ENCODE peak calls at places on chromosomes 11 and 22, in five cellular contexts. One of them, this sample, is unnamed.

GRCh38 chr22:20441631-20442484 is 4.2 kb upstream of the SCARF2 start:
- ATAC-seq in RWPE2: no peak
- ATAC-seq in mucosa of descending colon: no peak
- ATAC-seq in stimulated activated naive B cell treated with anti-CD40 and anti-IgM and Interleukin-4, amounts not matched to agents 10 μg/mL and 1 μg/mL and 100 μg/mL, for 72 hours: no peak
- ATAC-seq in heart right ventricle: no peak
- ATAC-seq in this sample: no peak

GRCh38 chr22:30574095-30574981 is at the start of gene GAL3ST1:
- ATAC-seq in stimulated activated naive B cell treated with anti-CD40 and anti-IgM and Interleukin-4, amounts not matched to agents 10 μg/mL and 1 μg/mL and 100 μg/mL, for 72 hours: no peak
- ATAC-seq in mucosa of descending colon: peak; percentile 85
- ATAC-seq in heart right ventricle: no peak
- ATAC-seq in RWPE2: no peak
- ATAC-seq in this sample: peak; percentile 5

GRCh38 chr11:96211433-96211832 is 131.6 kb downstream of the MAML2 start:
- ATAC-seq in mucosa of descending colon: no peak
- ATAC-seq in heart right ventricle: no peak
- ATAC-seq in stimulated activated naive B cell treated with anti-CD40 and anti-IgM and Interleukin-4, amounts not matched to agents 10 μg/mL and 1 μg/mL and 100 μg/mL, for 72 hours: no peak
- ATAC-seq in RWPE2: no peak
- ATAC-seq in this sample: no peak

GRCh38 chr11:95119361-95120060 is 29.9 kb downstream of the ENDOD1 start:
- ATAC-seq in RWPE2: peak; percentile 73
- ATAC-seq in stimulated activated naive B cell treated with anti-CD40 and anti-IgM and Interleukin-4, amounts not matched to agents 10 μg/mL and 1 μg/mL and 100 μg/mL, for 72 hours: no peak
- ATAC-seq in mucosa of descending colon: peak; percentile 36
- ATAC-seq in heart right ventricle: no peak
- ATAC-seq in this sample: peak; percentile 93

GRCh38 chr22:40123387-40123786 is 54.3 kb upstream of the TNRC6B start:
- ATAC-seq in mucosa of descending colon: no peak
- ATAC-seq in heart right ventricle: peak; percentile 88
- ATAC-seq in stimulated activated naive B cell treated with anti-CD40 and anti-IgM and Interleukin-4, amounts not matched to agents 10 μg/mL and 1 μg/mL and 100 μg/mL, for 72 hours: peak; percentile 16
- ATAC-seq in RWPE2: no peak
- ATAC-seq in this sample: no peak

GRCh38 chr22:35752172-35752832 is 34.6 kb downstream of the APOL5 start:
- ATAC-seq in stimulated activated naive B cell treated with anti-CD40 and anti-IgM and Interleukin-4, amounts not matched to agents 10 μg/mL and 1 μg/mL and 100 μg/mL, for 72 hours: peak; percentile 31
- ATAC-seq in mucosa of descending colon: no peak
- ATAC-seq in RWPE2: no peak
- ATAC-seq in heart right ventricle: no peak
- ATAC-seq in this sample: no peak

GRCh38 chr22:38454361-38455062 is 487 bp downstream of the KCNJ4 start:
- ATAC-seq in mucosa of descending colon: peak; percentile 28
- ATAC-seq in heart right ventricle: no peak
- ATAC-seq in stimulated activated naive B cell treated with anti-CD40 and anti-IgM and Interleukin-4, amounts not matched to agents 10 μg/mL and 1 μg/mL and 100 μg/mL, for 72 hours: peak; percentile 57
- ATAC-seq in RWPE2: no peak
- ATAC-seq in this sample: no peak

GRCh38 chr11:7621554-7621953 is 51.7 kb downstream of the CYB5R2 start:
- ATAC-seq in stimulated activated naive B cell treated with anti-CD40 and anti-IgM and Interleukin-4, amounts not matched to agents 10 μg/mL and 1 μg/mL and 100 μg/mL, for 72 hours: no peak
- ATAC-seq in mucosa of descending colon: no peak
- ATAC-seq in heart right ventricle: no peak
- ATAC-seq in RWPE2: no peak
- ATAC-seq in this sample: no peak

GRCh38 chr11:125532668-125533067 is 36.6 kb upstream of the FEZ1 start:
- ATAC-seq in stimulated activated naive B cell treated with anti-CD40 and anti-IgM and Interleukin-4, amounts not matched to agents 10 μg/mL and 1 μg/mL and 100 μg/mL, for 72 hours: no peak
- ATAC-seq in heart right ventricle: no peak
- ATAC-seq in mucosa of descending colon: no peak
- ATAC-seq in RWPE2: no peak
- ATAC-seq in this sample: no peak

GRCh38 chr22:32628626-32629587 is 154.3 kb downstream of the FBXO7 start:
- ATAC-seq in mucosa of descending colon: no peak
- ATAC-seq in RWPE2: no peak
- ATAC-seq in heart right ventricle: peak; percentile 21
- ATAC-seq in stimulated activated naive B cell treated with anti-CD40 and anti-IgM and Interleukin-4, amounts not matched to agents 10 μg/mL and 1 μg/mL and 100 μg/mL, for 72 hours: no peak
- ATAC-seq in this sample: no peak

GRCh38 chr11:70466154-70466553 is 67.8 kb downstream of the CTTN start:
- ATAC-seq in RWPE2: peak; percentile 68
- ATAC-seq in stimulated activated naive B cell treated with anti-CD40 and anti-IgM and Interleukin-4, amounts not matched to agents 10 μg/mL and 1 μg/mL and 100 μg/mL, for 72 hours: no peak
- ATAC-seq in mucosa of descending colon: peak; percentile 13
- ATAC-seq in heart right ventricle: no peak
- ATAC-seq in this sample: peak; percentile 81

GRCh38 chr22:41681616-41682015 is 7.1 kb downstream of the SNU13 start:
- ATAC-seq in RWPE2: peak; percentile 11
- ATAC-seq in mucosa of descending colon: peak; percentile 45
- ATAC-seq in stimulated activated naive B cell treated with anti-CD40 and anti-IgM and Interleukin-4, amounts not matched to agents 10 μg/mL and 1 μg/mL and 100 μg/mL, for 72 hours: peak; percentile 13
- ATAC-seq in heart right ventricle: peak; percentile 44
- ATAC-seq in this sample: peak; percentile 49

GRCh38 chr11:76424891-76425290 is 19.9 kb upstream of the EMSY start:
- ATAC-seq in mucosa of descending colon: no peak
- ATAC-seq in stimulated activated naive B cell treated with anti-CD40 and anti-IgM and Interleukin-4, amounts not matched to agents 10 μg/mL and 1 μg/mL and 100 μg/mL, for 72 hours: no peak
- ATAC-seq in heart right ventricle: no peak
- ATAC-seq in RWPE2: no peak
- ATAC-seq in this sample: no peak

GRCh38 chr11:125626381-125626950 is 1.5 kb downstream of the CHEK1 start:
- ATAC-seq in RWPE2: peak; percentile 17
- ATAC-seq in mucosa of descending colon: peak; percentile 50
- ATAC-seq in heart right ventricle: peak; percentile 52
- ATAC-seq in stimulated activated naive B cell treated with anti-CD40 and anti-IgM and Interleukin-4, amounts not matched to agents 10 μg/mL and 1 μg/mL and 100 μg/mL, for 72 hours: peak; percentile 41
- ATAC-seq in this sample: peak; percentile 15

GRCh38 chr11:111088872-111089271 is 156.7 kb upstream of the POU2AF2 start:
- ATAC-seq in heart right ventricle: no peak
- ATAC-seq in RWPE2: no peak
- ATAC-seq in mucosa of descending colon: no peak
- ATAC-seq in stimulated activated naive B cell treated with anti-CD40 and anti-IgM and Interleukin-4, amounts not matched to agents 10 μg/mL and 1 μg/mL and 100 μg/mL, for 72 hours: no peak
- ATAC-seq in this sample: no peak

GRCh38 chr22:44192098-44192810 is 11.5 kb downstream of the PARVG start:
- ATAC-seq in stimulated activated naive B cell treated with anti-CD40 and anti-IgM and Interleukin-4, amounts not matched to agents 10 μg/mL and 1 μg/mL and 100 μg/mL, for 72 hours: no peak
- ATAC-seq in RWPE2: peak; percentile 48
- ATAC-seq in heart right ventricle: no peak
- ATAC-seq in mucosa of descending colon: peak; percentile 52
- ATAC-seq in this sample: peak; percentile 41

GRCh38 chr11:117182551-117182935 is 4.0 kb downstream of the SIDT2 start:
- ATAC-seq in mucosa of descending colon: no peak
- ATAC-seq in RWPE2: no peak
- ATAC-seq in heart right ventricle: no peak
- ATAC-seq in stimulated activated naive B cell treated with anti-CD40 and anti-IgM and Interleukin-4, amounts not matched to agents 10 μg/mL and 1 μg/mL and 100 μg/mL, for 72 hours: no peak
- ATAC-seq in this sample: no peak

GRCh38 chr11:65077466-65077865 is 6.4 kb downstream of the CDCA5 start:
- ATAC-seq in RWPE2: peak; percentile 21
- ATAC-seq in mucosa of descending colon: no peak
- ATAC-seq in stimulated activated naive B cell treated with anti-CD40 and anti-IgM and Interleukin-4, amounts not matched to agents 10 μg/mL and 1 μg/mL and 100 μg/mL, for 72 hours: no peak
- ATAC-seq in heart right ventricle: no peak
- ATAC-seq in this sample: no peak

GRCh38 chr11:62001450-62002178 is 34.2 kb upstream of the FTH1 start:
- ATAC-seq in RWPE2: no peak
- ATAC-seq in stimulated activated naive B cell treated with anti-CD40 and anti-IgM and Interleukin-4, amounts not matched to agents 10 μg/mL and 1 μg/mL and 100 μg/mL, for 72 hours: no peak
- ATAC-seq in mucosa of descending colon: peak; percentile 91
- ATAC-seq in heart right ventricle: peak; percentile 39
- ATAC-seq in this sample: no peak

GRCh38 chr22:22520667-22521602 is 865 bp upstream of the ZNF280A start:
- ATAC-seq in mucosa of descending colon: no peak
- ATAC-seq in heart right ventricle: no peak
- ATAC-seq in stimulated activated naive B cell treated with anti-CD40 and anti-IgM and Interleukin-4, amounts not matched to agents 10 μg/mL and 1 μg/mL and 100 μg/mL, for 72 hours: no peak
- ATAC-seq in RWPE2: peak; percentile 56
- ATAC-seq in this sample: no peak

GRCh38 chr11:78379039-78379670 is 38.5 kb downstream of the GAB2 start:
- ATAC-seq in stimulated activated naive B cell treated with anti-CD40 and anti-IgM and Interleukin-4, amounts not matched to agents 10 μg/mL and 1 μg/mL and 100 μg/mL, for 72 hours: peak; percentile 82
- ATAC-seq in heart right ventricle: peak; percentile 53
- ATAC-seq in mucosa of descending colon: peak; percentile 49
- ATAC-seq in RWPE2: no peak
- ATAC-seq in this sample: no peak

GRCh38 chr22:33302049-33302545 is 243.9 kb upstream of the SYN3 start:
- ATAC-seq in stimulated activated naive B cell treated with anti-CD40 and anti-IgM and Interleukin-4, amounts not matched to agents 10 μg/mL and 1 μg/mL and 100 μg/mL, for 72 hours: peak; percentile 65
- ATAC-seq in RWPE2: peak; percentile 83
- ATAC-seq in mucosa of descending colon: peak; percentile 96
- ATAC-seq in heart right ventricle: peak; percentile 92
- ATAC-seq in this sample: peak; percentile 89

GRCh38 chr11:72267956-72268617 is 24.1 kb upstream of the PHOX2A start:
- ATAC-seq in heart right ventricle: no peak
- ATAC-seq in stimulated activated naive B cell treated with anti-CD40 and anti-IgM and Interleukin-4, amounts not matched to agents 10 μg/mL and 1 μg/mL and 100 μg/mL, for 72 hours: no peak
- ATAC-seq in RWPE2: no peak
- ATAC-seq in mucosa of descending colon: no peak
- ATAC-seq in this sample: no peak